ENCODE peak calls at places on chromosomes 13 and 19, in ten cellular contexts. C is GM12891, A is Caco-2, Q is thoracic aorta, V is nucleus accumbens, W is T-helper 2 cell, M is PC-3, I is putamen, S is M059J, P is iris pigment epithelial cell. Y is an unnamed sample.

GRCh38 chr13:110444226-110444653 is 117.3 kb downstream of the RAB20 start:
- DNase-seq in C (no peak), W (no peak), M (peak; percentile 24), Q (no peak), A (no peak), I (no peak), P (peak; percentile 79), S (no peak), V (no peak), Y (no peak)

GRCh38 chr19:13044160-13044853 is 49.0 kb downstream of the NFIX start:
- DNase-seq in P (peak; percentile 78), I (no peak), C (no peak), M (peak; percentile 56), W (no peak), Q (no peak), V (no peak), S (peak; percentile 82), A (no peak), Y (no peak)

GRCh38 chr13:50512602-50513527 is 330.6 kb downstream of the DLEU7 start:
- DNase-seq in P (peak; percentile 60), W (peak; percentile 17), S (peak; percentile 86), V (peak; percentile 8), C (peak; percentile 32), A (no peak), Q (no peak), M (peak; percentile 54), I (peak; percentile 58), Y (peak; percentile 48)

GRCh38 chr13:75902166-75903104 is 266.3 kb downstream of the LMO7 start:
- DNase-seq in S (no peak), M (peak; percentile 31), C (no peak), I (no peak), V (no peak), Q (no peak), P (no peak), W (no peak), A (no peak), Y (no peak)

GRCh38 chr19:7904074-7905020 is 670 bp downstream of the MAP2K7 start:
- DNase-seq in P (no peak), W (peak; percentile 67), M (no peak), S (no peak), C (peak; percentile 79), I (no peak), V (no peak), A (no peak), Q (no peak), Y (peak; percentile 64)

GRCh38 chr19:33373701-33374405 is at the start of gene CEBPG:
- DNase-seq in P (peak; percentile 52), I (no peak), M (peak; percentile 35), Q (no peak), V (no peak), S (peak; percentile 42), A (peak; percentile 90), W (peak; percentile 60), C (peak; percentile 63), Y (peak; percentile 62)

GRCh38 chr19:6224308-6224675 is 55.5 kb downstream of the MLLT1 start:
- DNase-seq in V (no peak), A (no peak), S (no peak), Q (no peak), P (no peak), I (no peak), C (no peak), W (no peak), M (no peak), Y (no peak)

GRCh38 chr13:49779721-49780120 is 12.8 kb downstream of the KPNA3 start:
- DNase-seq in Q (no peak), V (no peak), W (no peak), C (no peak), M (no peak), P (no peak), I (no peak), S (no peak), A (no peak), Y (no peak)

GRCh38 chr13:80840313-80840976 is 499.5 kb upstream of the SPRY2 start:
- DNase-seq in C (no peak), V (no peak), M (peak; percentile 1), I (no peak), P (peak; percentile 79), Q (no peak), W (no peak), A (no peak), S (no peak), Y (no peak)

GRCh38 chr19:51297406-51297805 is 14.0 kb upstream of the IGLON5 start:
- DNase-seq in M (no peak), I (no peak), W (no peak), S (no peak), V (no peak), A (no peak), C (no peak), Q (no peak), P (no peak), Y (no peak)

GRCh38 chr19:41795031-41795461 is 1.3 kb upstream of the CEACAM3 start:
- DNase-seq in S (peak; percentile 34), C (no peak), W (peak; percentile 40), M (peak; percentile 70), A (peak; percentile 71), Q (no peak), I (no peak), V (no peak), P (peak; percentile 25), Y (no peak)

GRCh38 chr13:50526771-50527567 is 316.5 kb downstream of the DLEU7 start:
- DNase-seq in C (no peak), I (no peak), A (no peak), P (no peak), Q (no peak), S (no peak), W (no peak), M (no peak), V (no peak), Y (no peak)

GRCh38 chr19:48145596-48146254 is 24.4 kb downstream of the LIG1 start:
- DNase-seq in Q (no peak), C (no peak), P (peak; percentile 25), V (no peak), W (no peak), I (no peak), M (no peak), A (no peak), S (peak; percentile 23), Y (no peak)

GRCh38 chr19:47157455-47158321 is 27.1 kb downstream of the SAE1 start:
- DNase-seq in P (peak; percentile 77), I (peak; percentile 24), M (peak; percentile 49), S (peak; percentile 92), Q (peak; percentile 2), W (no peak), C (no peak), V (no peak), A (peak; percentile 42), Y (no peak)

GRCh38 chr13:37065893-37066526 is 6.5 kb upstream of the SUPT20H start:
- DNase-seq in V (no peak), P (no peak), Q (no peak), W (no peak), A (no peak), C (no peak), S (no peak), M (no peak), I (no peak), Y (no peak)

GRCh38 chr13:75936791-75937190 is 300.7 kb downstream of the LMO7 start:
- DNase-seq in S (no peak), W (no peak), I (no peak), P (no peak), A (no peak), C (no peak), V (no peak), M (no peak), Q (no peak), Y (no peak)

GRCh38 chr19:5452594-5453565 is 2.3 kb upstream of the ZNRF4 start:
- DNase-seq in C (no peak), S (peak; percentile 39), I (no peak), A (peak; percentile 42), V (no peak), Q (no peak), P (peak; percentile 53), W (no peak), M (peak; percentile 58), Y (no peak)

GRCh38 chr19:49553451-49554271 is 25.9 kb downstream of the RCN3 start:
- DNase-seq in W (no peak), V (no peak), M (peak; percentile 90), A (peak; percentile 84), P (peak; percentile 83), Q (no peak), S (peak; percentile 53), I (no peak), C (no peak), Y (no peak)

GRCh38 chr19:34838753-34839431 is 65.9 kb upstream of the ZNF599 start:
- DNase-seq in I (no peak), S (no peak), M (no peak), C (no peak), W (no peak), A (peak; percentile 60), Q (no peak), P (peak; percentile 20), V (no peak), Y (no peak)

GRCh38 chr13:75481176-75482069 is 546 bp downstream of the TBC1D4 start:
- DNase-seq in V (peak; percentile 21), C (peak; percentile 17), Q (no peak), W (no peak), S (peak; percentile 37), M (peak; percentile 28), P (peak; percentile 43), A (peak; percentile 62), I (peak; percentile 18), Y (no peak)

GRCh38 chr13:56861472-56861871 is 279.2 kb upstream of the PRR20A start:
- DNase-seq in I (no peak), V (no peak), P (peak; percentile 0), M (peak; percentile 46), C (no peak), S (no peak), W (no peak), Q (no peak), A (no peak), Y (no peak)

GRCh38 chr13:112569771-112570288 is 18.1 kb downstream of the TUBGCP3 start:
- DNase-seq in V (no peak), C (no peak), S (no peak), M (no peak), W (no peak), A (no peak), Q (no peak), P (no peak), I (no peak), Y (no peak)

GRCh38 chr13:98783856-98784478 is 31.5 kb upstream of the SLC15A1 start:
- DNase-seq in P (no peak), Q (no peak), S (no peak), W (no peak), V (no peak), A (no peak), C (no peak), I (no peak), M (no peak), Y (no peak)

Y was measured in GM19239.